ENCODE peak calls at places on chromosomes 1 and 21, in four cellular contexts. K is CD8-positive, alpha-beta T cell; H is cardiac muscle cell; M is A549. L is an unnamed sample. For H3K4me1, the result is how much of the 10 kb centered on the place peaks cover.

GRCh38 chr21:40706806-40707205 is 140.2 kb downstream of the DSCAM start:
- DNase-seq in K (no peak), H (no peak), M (no peak), L (no peak)

GRCh38 chr1:53896673-53897229 is 2.8 kb downstream of the DIO1 start:
- DNase-seq in K (no peak), H (no peak), M (no peak), L (no peak)

GRCh38 chr21:32597205-32597604 is 11.9 kb upstream of the TCP10L start:
- DNase-seq in K (no peak), H (no peak), M (peak), L (no peak)

GRCh38 chr1:39688706-39689105 is 2.5 kb downstream of the HPCAL4 start:
- DNase-seq in K (no peak), H (no peak), M (no peak), L (no peak)

GRCh38 chr1:150213170-150214098 is 22.5 kb downstream of the ANP32E start:
- DNase-seq in K (peak), H (peak), M (peak), L (peak)

GRCh38 chr1:180953791-180954721 is 41.4 kb downstream of the KIAA1614 start:
- DNase-seq in K (peak), H (no peak), M (peak), L (peak)

GRCh38 chr1:207672525-207673130 is 27.7 kb downstream of the CR1L start:
- DNase-seq in K (no peak), H (peak), M (peak), L (no peak)

GRCh38 chr1:12097321-12097720 is 34.2 kb downstream of the TNFRSF8 start:
- DNase-seq in K (no peak), H (no peak), M (no peak), L (no peak)

GRCh38 chr21:46294647-46295176 is 8.6 kb downstream of the YBEY start:
- DNase-seq in K (no peak), H (no peak), M (no peak), L (no peak)

GRCh38 chr1:205791568-205792180 is 16.4 kb upstream of the RAB29 start:
- DNase-seq in K (peak), H (peak), M (peak), L (peak)

GRCh38 chr1:223674119-223674890 is 8.8 kb upstream of the CAPN8 start:
- DNase-seq in K (no peak), H (no peak), M (no peak), L (no peak)

GRCh38 chr1:223669003-223669402 is 3.5 kb upstream of the CAPN8 start:
- DNase-seq in K (no peak), H (no peak), M (no peak), L (no peak)

GRCh38 chr1:223665592-223666312 is at the start of gene CAPN8:
- DNase-seq in K (no peak), H (no peak), M (no peak), L (no peak)

GRCh38 chr1:223667484-223668182 is 2.1 kb upstream of the CAPN8 start:
- DNase-seq in K (no peak), H (no peak), M (no peak), L (no peak)

DNA sequence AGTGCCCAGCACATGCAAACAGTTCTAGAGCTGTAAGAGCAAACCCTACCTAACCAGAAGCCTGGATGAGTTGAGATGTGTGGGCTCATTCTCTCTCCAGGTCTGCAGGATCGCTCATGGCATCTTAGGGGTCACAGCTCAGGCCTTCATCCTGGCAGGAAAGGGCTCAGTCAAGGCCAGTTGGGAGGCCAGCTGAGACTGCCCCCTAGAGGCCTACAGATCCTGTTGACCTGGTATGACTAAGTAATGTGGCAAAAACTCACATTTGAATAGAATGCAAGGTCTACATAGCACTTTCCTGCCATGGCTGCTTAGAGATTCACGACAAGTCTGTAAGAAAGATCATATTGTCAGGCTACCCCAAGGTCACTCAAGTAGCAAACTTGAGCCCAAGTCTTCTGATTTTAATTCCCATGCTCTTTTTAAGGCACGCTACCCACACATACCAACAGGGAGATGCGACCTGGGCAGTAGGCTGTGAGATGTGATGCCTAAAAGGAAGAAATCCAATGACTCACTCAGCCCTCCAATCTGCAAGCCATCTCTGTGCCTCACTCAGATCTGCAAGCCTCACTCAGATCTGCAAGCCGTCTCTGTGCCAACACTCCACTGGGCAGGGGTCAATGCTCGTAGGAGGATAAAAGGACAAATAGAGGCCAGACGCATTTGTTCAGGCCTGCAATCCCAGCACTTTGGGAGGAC is 5.1 kb upstream of the CAPN8 start:
- DNase-seq in K (no peak), H (peak), M (peak), L (peak)
- H3K4me1 ChIP-seq in K (under half), H (under half), M (under half), L (under half)

GRCh38 chr1:211735208-211736170 is 60.1 kb upstream of the NEK2 start:
- DNase-seq in K (no peak), H (no peak), M (peak), L (no peak)
- H3K4me3 ChIP-seq in K (no peak), H (no peak), M (peak), L (no peak)

GRCh38 chr1:32744063-32744410 is 41.5 kb upstream of the SYNC start:
- DNase-seq in K (no peak), H (no peak), M (no peak), L (no peak)
- H3K27ac ChIP-seq in K (no peak), H (no peak), M (peak), L (no peak)

GRCh38 chr21:45291613-45292398 is 4.1 kb upstream of the POFUT2 start:
- DNase-seq in K (no peak), H (no peak), M (no peak), L (peak)

GRCh38 chr21:45292399-45293213 is 4.9 kb upstream of the POFUT2 start:
- DNase-seq in K (peak), H (peak), M (peak), L (peak)

GRCh38 chr21:45289134-45289533 is 1.4 kb upstream of the POFUT2 start:
- DNase-seq in K (peak), H (no peak), M (no peak), L (no peak)

GRCh38 chr21:45289655-45290515 is 2.2 kb upstream of the POFUT2 start:
- DNase-seq in K (peak), H (peak), M (peak), L (no peak)

GRCh38 chr21:45290948-45291612 is 3.4 kb upstream of the POFUT2 start:
- DNase-seq in K (no peak), H (no peak), M (no peak), L (no peak)
- H3K4me1 ChIP-seq in K (under half), H (under half), M (under half), L (under half)

L was measured in naive thymus-derived CD4-positive, alpha-beta T cell.